ENCODE peak calls at places on chromosomes 11 and 22, in seven cellular contexts. J is fibroblast of lung, A is upper lobe of right lung, P is prostate gland, C is OCI-LY7, T is heart left ventricle, F is IMR-90. X is an unnamed sample.

GRCh38 chr11:45807792-45808238 is 2.9 kb downstream of the SLC35C1 start:
- DNase-seq in J (no peak), A (no peak), P (no peak), C (no peak), T (peak; percentile 17), F (no peak), X (no peak)

GRCh38 chr22:37505989-37506388 is 13.2 kb downstream of the CARD10 start:
- DNase-seq in J (no peak), A (peak; percentile 57), P (no peak), C (no peak), T (no peak), F (no peak), X (no peak)

GRCh38 chr11:20057055-20057943 is 103.0 kb downstream of the DBX1 start:
- DNase-seq in J (peak; percentile 66), A (no peak), P (no peak), C (no peak), T (no peak), F (peak; percentile 65), X (no peak)

GRCh38 chr11:104705475-104706195 is 192.6 kb downstream of the CASP12 start:
- DNase-seq in J (no peak), A (no peak), P (peak; percentile 21), C (peak; percentile 77), T (peak; percentile 27), F (peak; percentile 18), X (no peak)

GRCh38 chr11:121582296-121582695 is 129.5 kb upstream of the SORL1-AS1 start:
- DNase-seq in J (no peak), A (no peak), P (no peak), C (peak; percentile 27), T (no peak), F (no peak), X (no peak)

GRCh38 chr11:33317662-33318061 is 60.5 kb downstream of the HIPK3 start:
- DNase-seq in J (no peak), A (no peak), P (no peak), C (no peak), T (no peak), F (peak; percentile 56), X (peak; percentile 12)

GRCh38 chr22:30882181-30882771 is 86.3 kb downstream of the MORC2 start:
- DNase-seq in J (no peak), A (peak; percentile 23), P (no peak), C (no peak), T (no peak), F (no peak), X (no peak)

GRCh38 chr22:27259390-27259789 is 542.2 kb downstream of the MN1 start:
- DNase-seq in J (no peak), A (no peak), P (no peak), C (no peak), T (no peak), F (no peak), X (no peak)

GRCh38 chr22:46971141-46971775 is 208.8 kb downstream of the TBC1D22A start:
- DNase-seq in J (peak; percentile 52), A (no peak), P (no peak), C (no peak), T (peak; percentile 53), F (peak; percentile 83), X (peak; percentile 50)

GRCh38 chr11:131885371-131885770 is 515.0 kb downstream of the NTM start:
- DNase-seq in J (no peak), A (no peak), P (no peak), C (no peak), T (no peak), F (no peak), X (no peak)

GRCh38 chr11:25667871-25668270 is 664.1 kb upstream of the ANO3 start:
- DNase-seq in J (no peak), A (no peak), P (no peak), C (no peak), T (no peak), F (no peak), X (no peak)

GRCh38 chr22:37562049-37562784 is 1.9 kb downstream of the CDC42EP1 start:
- DNase-seq in J (no peak), A (no peak), P (no peak), C (no peak), T (no peak), F (no peak), X (no peak)

GRCh38 chr11:104876324-104876723 is 21.9 kb downstream of the CASP12 start:
- DNase-seq in J (no peak), A (no peak), P (no peak), C (no peak), T (no peak), F (no peak), X (no peak)

GRCh38 chr11:70802185-70802584 is 403.9 kb downstream of the CTTN start:
- DNase-seq in J (no peak), A (no peak), P (no peak), C (no peak), T (no peak), F (no peak), X (no peak)

GRCh38 chr11:94504689-94505293 is 7.5 kb upstream of the C11orf97 start:
- DNase-seq in J (peak; percentile 70), A (no peak), P (no peak), C (peak; percentile 64), T (no peak), F (peak; percentile 68), X (no peak)

GRCh38 chr11:72700026-72700610 is 25.9 kb upstream of the PDE2A start:
- DNase-seq in J (no peak), A (no peak), P (no peak), C (no peak), T (no peak), F (peak; percentile 52), X (no peak)

GRCh38 chr11:118672865-118673264 is 6.6 kb downstream of the TREH start:
- DNase-seq in J (no peak), A (no peak), P (no peak), C (no peak), T (no peak), F (no peak), X (no peak)

GRCh38 chr11:44539971-44540370 is 25.5 kb upstream of the CD82 start:
- DNase-seq in J (no peak), A (no peak), P (no peak), C (no peak), T (no peak), F (no peak), X (no peak)

GRCh38 chr11:111356660-111357048 is 22.4 kb downstream of the POU2AF1 start:
- DNase-seq in J (no peak), A (no peak), P (no peak), C (no peak), T (no peak), F (no peak), X (no peak)

GRCh38 chr11:67059671-67060070 is 3.0 kb downstream of the RHOD start:
- DNase-seq in J (no peak), A (no peak), P (no peak), C (no peak), T (no peak), F (no peak), X (no peak)

GRCh38 chr11:67056640-67057409 is at the start of gene RHOD:
- DNase-seq in J (no peak), A (peak; percentile 88), P (peak; percentile 54), C (no peak), T (peak; percentile 65), F (no peak), X (no peak)

GRCh38 chr11:67057410-67057757 is 737 bp downstream of the RHOD start:
- DNase-seq in J (no peak), A (no peak), P (peak; percentile 21), C (no peak), T (no peak), F (no peak), X (no peak)

GRCh38 chr11:67060111-67060522 is 3.5 kb downstream of the RHOD start:
- DNase-seq in J (no peak), A (no peak), P (no peak), C (no peak), T (no peak), F (peak; percentile 36), X (no peak)

GRCh38 chr11:67058506-67058905 is 1.9 kb downstream of the RHOD start:
- DNase-seq in J (no peak), A (no peak), P (no peak), C (no peak), T (no peak), F (no peak), X (no peak)
- H3K4me3 ChIP-seq in J (no peak overlapping the region), A (no peak overlapping the region), P (no peak overlapping the region), C (no peak overlapping the region), T (no peak overlapping the region), F (no peak overlapping the region), X (no peak overlapping the region)

DNA sequence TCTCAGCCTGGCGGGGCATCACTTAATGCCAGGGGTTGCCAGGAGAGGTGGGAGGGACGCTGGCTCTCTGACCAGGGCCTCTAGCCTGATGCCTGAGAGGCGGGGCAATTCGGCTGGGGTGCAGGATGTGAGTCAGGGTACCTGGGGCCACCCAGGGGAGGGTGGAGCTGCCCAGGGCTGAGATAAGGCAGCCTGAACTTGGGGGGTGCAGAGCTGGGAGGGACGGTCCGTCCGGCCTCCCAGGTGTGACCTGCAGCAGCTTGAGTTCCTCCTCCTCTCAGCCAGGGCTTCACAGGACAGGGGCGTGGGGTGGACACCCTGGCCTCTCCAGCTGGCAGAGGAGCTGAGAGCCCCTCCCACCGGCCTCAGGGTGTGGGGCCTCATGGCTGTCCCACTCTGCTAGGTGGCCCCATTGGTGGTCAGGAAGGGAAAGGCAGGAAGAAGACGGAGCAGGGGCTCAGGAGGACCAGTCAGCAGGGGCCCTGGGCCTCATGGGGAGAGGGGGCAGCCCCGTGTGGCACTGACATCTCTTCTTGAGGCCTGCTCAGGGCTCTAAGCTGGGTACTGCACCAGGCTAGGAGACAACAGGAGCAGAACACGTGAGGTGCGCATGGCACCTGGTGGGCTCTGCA is 942 bp upstream of the RPS6KA4 start:
- DNase-seq in J (no peak), A (no peak), P (no peak), C (no peak), T (no peak), F (no peak), X (no peak)
- H3K4me3 ChIP-seq in J (no peak overlapping the region), A (peak overlapping the region; percentile 91), P (peak overlapping the region; percentile 75), C (peak overlapping the region; percentile 90), T (peak overlapping the region; percentile 81), F (no peak overlapping the region), X (no peak overlapping the region)

GRCh38 chr22:36333632-36334031 is 54.1 kb downstream of the MYH9 start:
- DNase-seq in J (no peak), A (no peak), P (peak; percentile 89), C (no peak), T (no peak), F (no peak), X (no peak)
- H3K4me3 ChIP-seq in J (no peak overlapping the region), A (no peak overlapping the region), P (no peak overlapping the region), C (no peak overlapping the region), T (no peak overlapping the region), F (no peak overlapping the region), X (no peak overlapping the region)

DNA sequence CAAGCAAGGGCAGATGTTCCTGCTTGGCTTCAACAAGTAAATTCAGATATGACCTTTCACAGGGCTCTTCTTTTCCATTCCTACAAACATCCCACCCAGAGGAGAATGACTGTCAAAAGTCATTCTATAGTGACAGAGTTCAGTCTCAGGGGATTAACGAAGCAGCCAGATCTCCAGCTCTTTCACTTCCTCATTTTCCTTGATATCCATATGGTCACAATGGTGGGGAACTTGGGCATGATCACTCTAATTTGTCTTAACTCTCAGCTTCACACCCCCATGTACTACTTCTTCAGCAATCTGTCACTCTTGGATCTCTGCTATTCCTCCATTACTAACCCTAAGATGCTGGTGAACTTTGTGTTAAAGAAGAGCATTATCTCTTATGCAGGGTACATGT is 15.0 kb upstream of the OR8B8 start:
- DNase-seq in J (no peak), A (no peak), P (no peak), C (no peak), T (no peak), F (no peak), X (no peak)
- H3K4me3 ChIP-seq in J (no peak overlapping the region), A (no peak overlapping the region), P (no peak overlapping the region), C (no peak overlapping the region), T (no peak overlapping the region), F (no peak overlapping the region), X (no peak overlapping the region)

X was measured in kidney epithelial cell.